ENCODE peak calls at places on chromosome 20, in eight cellular contexts. X, E, T, U, V, Z, F and Y are unnamed samples.

GRCh38 chr20:43827940-43828562 is 86.6 kb upstream of the TOX2 start:
- DNase-seq in X (no peak), E (no peak), T (no peak), U (no peak), V (no peak), Z (no peak), F (no peak), Y (no peak)

GRCh38 chr20:21237956-21238355 is 65.2 kb upstream of the XRN2 start:
- DNase-seq in X (no peak), E (no peak), T (no peak), U (no peak), V (no peak), Z (no peak), F (no peak), Y (no peak)

GRCh38 chr20:14861028-14861699 is 523.8 kb upstream of the FLRT3 start:
- DNase-seq in X (no peak), E (no peak), T (no peak), U (no peak), V (no peak), Z (no peak), F (no peak), Y (no peak)

GRCh38 chr20:14951105-14951504 is 613.7 kb upstream of the FLRT3 start:
- DNase-seq in X (no peak), E (no peak), T (no peak), U (no peak), V (no peak), Z (no peak), F (no peak), Y (no peak)

GRCh38 chr20:43895235-43895634 is 19.4 kb upstream of the TOX2 start:
- DNase-seq in X (no peak), E (no peak), T (no peak), U (no peak), V (no peak), Z (no peak), F (no peak), Y (no peak)

GRCh38 chr20:11235058-11235457 is 561.3 kb upstream of the JAG1 start:
- DNase-seq in X (no peak), E (no peak), T (no peak), U (no peak), V (no peak), Z (no peak), F (peak), Y (no peak)

GRCh38 chr20:47785321-47785899 is at the start of gene SULF2:
- DNase-seq in X (no peak), E (no peak), T (peak), U (no peak), V (no peak), Z (no peak), F (peak), Y (peak)

GRCh38 chr20:46960536-46960935 is 65.9 kb downstream of the EYA2 start:
- DNase-seq in X (no peak), E (no peak), T (no peak), U (no peak), V (no peak), Z (no peak), F (no peak), Y (no peak)

GRCh38 chr20:653590-654426 is 808 bp upstream of the SRXN1 start:
- DNase-seq in X (peak), E (peak), T (peak), U (no peak), V (no peak), Z (no peak), F (peak), Y (no peak)
- TF ChIP-seq CTCF in X (no peak), E (no peak), T (no peak), U (peak), V (no peak), Z (no peak), F (no peak), Y (no peak)

GRCh38 chr20:38732981-38733380 is 8.7 kb downstream of the SLC32A1 start:
- DNase-seq in X (no peak), E (no peak), T (no peak), U (no peak), V (no peak), Z (no peak), F (no peak), Y (no peak)

GRCh38 chr20:38730167-38730988 is 6.1 kb downstream of the SLC32A1 start:
- DNase-seq in X (no peak), E (no peak), T (peak), U (no peak), V (no peak), Z (no peak), F (no peak), Y (peak)

GRCh38 chr20:38730989-38731737 is 6.9 kb downstream of the SLC32A1 start:
- DNase-seq in X (peak), E (peak), T (peak), U (peak), V (no peak), Z (peak), F (peak), Y (peak)

GRCh38 chr20:38729767-38730166 is 5.5 kb downstream of the SLC32A1 start:
- DNase-seq in X (no peak), E (no peak), T (no peak), U (no peak), V (no peak), Z (no peak), F (no peak), Y (peak)

GRCh38 chr20:38731738-38732113 is 7.4 kb downstream of the SLC32A1 start:
- DNase-seq in X (no peak), E (no peak), T (no peak), U (no peak), V (no peak), Z (no peak), F (no peak), Y (no peak)
- TF ChIP-seq CTCF in X (no peak), E (no peak), T (no peak), U (no peak), V (no peak), Z (peak), F (no peak), Y (no peak)

DNA sequence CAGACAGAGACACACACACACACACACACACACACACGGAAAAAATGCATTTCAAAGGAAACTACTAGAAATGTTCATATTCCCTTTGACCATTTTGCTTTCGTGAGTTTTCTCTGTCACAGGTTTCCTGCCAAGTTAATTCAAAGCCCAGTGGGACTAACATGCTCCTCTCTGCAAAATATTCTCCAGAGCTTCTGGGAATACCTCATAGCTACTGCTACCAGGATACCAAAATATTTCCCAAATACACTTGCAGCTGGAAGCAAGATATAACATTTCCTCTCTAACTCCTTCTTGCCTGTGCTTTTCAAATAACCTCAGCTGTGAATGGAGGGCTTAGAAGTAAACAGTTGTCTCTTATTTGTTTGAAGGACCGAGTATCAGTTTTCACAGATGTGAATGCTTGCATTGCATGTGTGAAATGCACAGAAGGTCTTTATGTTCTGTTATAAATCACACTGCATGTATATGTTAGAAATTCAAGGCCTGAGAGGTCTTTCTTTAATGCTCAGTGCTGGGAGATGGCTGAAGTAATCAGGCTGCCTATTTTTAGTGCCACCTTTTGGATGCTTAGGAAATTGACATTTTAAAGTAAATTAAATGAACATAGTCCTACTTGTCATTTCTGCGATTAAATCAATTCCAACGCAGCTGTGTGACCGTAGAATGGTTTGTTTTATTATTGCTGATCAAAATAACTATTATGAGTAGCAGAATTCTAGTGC is 8.7 kb upstream of the FAM209A start:
- DNase-seq in X (no peak), E (peak), T (no peak), U (no peak), V (no peak), Z (no peak), F (no peak), Y (no peak)
- TF ChIP-seq CTCF in X (no peak), E (no peak), T (no peak), U (peak), V (no peak), Z (no peak), F (peak), Y (peak)

DNA sequence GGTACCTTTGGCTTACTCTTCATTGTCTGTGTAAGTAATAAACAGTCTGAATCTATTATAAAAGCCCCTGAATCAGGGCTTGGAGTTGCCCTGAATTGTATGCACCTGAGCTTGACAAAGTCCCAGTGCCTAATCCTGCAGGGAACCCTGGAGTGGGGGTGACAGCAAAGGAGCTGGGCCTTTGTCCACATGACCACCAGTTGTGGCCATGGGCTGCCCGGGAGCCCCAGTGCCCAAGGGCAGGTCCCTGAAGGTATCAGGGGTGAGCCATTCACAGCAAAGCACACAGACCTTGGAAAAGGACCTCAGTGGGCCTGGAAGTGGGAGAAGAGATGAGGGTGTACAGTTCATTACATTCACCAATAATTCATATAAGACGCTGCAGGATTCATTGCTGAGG is 94.2 kb downstream of the BANF2 start:
- DNase-seq in X (no peak), E (no peak), T (no peak), U (no peak), V (no peak), Z (no peak), F (no peak), Y (no peak)
- TF ChIP-seq CTCF in X (no peak), E (no peak), T (no peak), U (no peak), V (no peak), Z (no peak), F (no peak), Y (no peak)

GRCh38 chr20:50540620-50541605 is 30.7 kb downstream of the PTPN1 start:
- DNase-seq in X (no peak), E (no peak), T (no peak), U (no peak), V (no peak), Z (no peak), F (no peak), Y (no peak)
- TF ChIP-seq CTCF in X (no peak), E (no peak), T (no peak), U (no peak), V (no peak), Z (no peak), F (no peak), Y (no peak)

GRCh38 chr20:38229376-38230252 is 30.9 kb downstream of the KIAA1755 start:
- DNase-seq in X (no peak), E (peak), T (peak), U (no peak), V (no peak), Z (no peak), F (no peak), Y (peak)
- TF ChIP-seq CTCF in X (no peak), E (peak), T (no peak), U (no peak), V (peak), Z (peak), F (peak), Y (peak)